ENCODE peak calls at places on chromosomes 4 and X, in seven cellular contexts. One of them, this sample, is unnamed.

GRCh38 chr4:139282375-139283075 is 2.5 kb upstream of the MGARP start:
- DNase-seq in putamen: no peak
- DNase-seq in activated CD8-positive, alpha-beta memory T cell treated with anti-CD3 and anti-CD28 coated beads, Interleukin-2, amount 50 U/mL, for 48 hours: no peak
- DNase-seq in anterior cingulate cortex: no peak
- DNase-seq in A549: no peak
- DNase-seq in choroid plexus epithelial cell: peak; percentile 40
- DNase-seq in MV-4-11: no peak
- DNase-seq in this sample: no peak

GRCh38 chr4:93649828-93650227 is 178.7 kb upstream of the ATOH1 start:
- DNase-seq in choroid plexus epithelial cell: no peak
- DNase-seq in anterior cingulate cortex: no peak
- DNase-seq in A549: no peak
- DNase-seq in activated CD8-positive, alpha-beta memory T cell treated with anti-CD3 and anti-CD28 coated beads, Interleukin-2, amount 50 U/mL, for 48 hours: no peak
- DNase-seq in putamen: no peak
- DNase-seq in MV-4-11: no peak
- DNase-seq in this sample: no peak

GRCh38 chr4:103099691-103100392 is at the start of gene BDH2:
- DNase-seq in A549: peak; percentile 85
- DNase-seq in MV-4-11: peak; percentile 90
- DNase-seq in anterior cingulate cortex: no peak
- DNase-seq in activated CD8-positive, alpha-beta memory T cell treated with anti-CD3 and anti-CD28 coated beads, Interleukin-2, amount 50 U/mL, for 48 hours: no peak
- DNase-seq in choroid plexus epithelial cell: peak; percentile 99
- DNase-seq in putamen: peak; percentile 88
- DNase-seq in this sample: peak; percentile 90

GRCh38 chrX:51496501-51497291 is at the start of gene NUDT11:
- DNase-seq in anterior cingulate cortex: peak; percentile 23
- DNase-seq in activated CD8-positive, alpha-beta memory T cell treated with anti-CD3 and anti-CD28 coated beads, Interleukin-2, amount 50 U/mL, for 48 hours: peak; percentile 71
- DNase-seq in A549: peak; percentile 58
- DNase-seq in putamen: peak; percentile 14
- DNase-seq in choroid plexus epithelial cell: peak; percentile 69
- DNase-seq in MV-4-11: no peak
- DNase-seq in this sample: peak; percentile 45

GRCh38 chrX:136269921-136270320 is 18.7 kb upstream of the MAP7D3 start:
- DNase-seq in activated CD8-positive, alpha-beta memory T cell treated with anti-CD3 and anti-CD28 coated beads, Interleukin-2, amount 50 U/mL, for 48 hours: no peak
- DNase-seq in MV-4-11: no peak
- DNase-seq in choroid plexus epithelial cell: no peak
- DNase-seq in A549: no peak
- DNase-seq in putamen: no peak
- DNase-seq in anterior cingulate cortex: no peak
- DNase-seq in this sample: no peak

GRCh38 chr4:147360301-147360700 is 120.6 kb upstream of the EDNRA start:
- DNase-seq in MV-4-11: no peak
- DNase-seq in activated CD8-positive, alpha-beta memory T cell treated with anti-CD3 and anti-CD28 coated beads, Interleukin-2, amount 50 U/mL, for 48 hours: no peak
- DNase-seq in anterior cingulate cortex: no peak
- DNase-seq in A549: no peak
- DNase-seq in putamen: peak; percentile 57
- DNase-seq in choroid plexus epithelial cell: peak; percentile 96
- DNase-seq in this sample: no peak

GRCh38 chr4:8391972-8392371 is 48.6 kb downstream of the ACOX3 start:
- DNase-seq in MV-4-11: peak; percentile 4
- DNase-seq in activated CD8-positive, alpha-beta memory T cell treated with anti-CD3 and anti-CD28 coated beads, Interleukin-2, amount 50 U/mL, for 48 hours: no peak
- DNase-seq in choroid plexus epithelial cell: peak; percentile 97
- DNase-seq in A549: no peak
- DNase-seq in putamen: peak; percentile 74
- DNase-seq in anterior cingulate cortex: peak; percentile 16
- DNase-seq in this sample: peak; percentile 79

GRCh38 chr4:48939785-48940184 is 33.2 kb upstream of the OCIAD2 start:
- DNase-seq in choroid plexus epithelial cell: peak; percentile 88
- DNase-seq in putamen: no peak
- DNase-seq in MV-4-11: no peak
- DNase-seq in activated CD8-positive, alpha-beta memory T cell treated with anti-CD3 and anti-CD28 coated beads, Interleukin-2, amount 50 U/mL, for 48 hours: no peak
- DNase-seq in A549: peak; percentile 45
- DNase-seq in anterior cingulate cortex: no peak
- DNase-seq in this sample: no peak

GRCh38 chr4:84647307-84647884 is 64.5 kb downstream of the CDS1 start:
- DNase-seq in putamen: no peak
- DNase-seq in anterior cingulate cortex: no peak
- DNase-seq in MV-4-11: peak; percentile 27
- DNase-seq in choroid plexus epithelial cell: peak; percentile 84
- DNase-seq in A549: no peak
- DNase-seq in activated CD8-positive, alpha-beta memory T cell treated with anti-CD3 and anti-CD28 coated beads, Interleukin-2, amount 50 U/mL, for 48 hours: no peak
- DNase-seq in this sample: peak; percentile 10

GRCh38 chr4:24174622-24175021 is 284.8 kb upstream of the PPARGC1A start:
- DNase-seq in MV-4-11: no peak
- DNase-seq in anterior cingulate cortex: no peak
- DNase-seq in putamen: no peak
- DNase-seq in activated CD8-positive, alpha-beta memory T cell treated with anti-CD3 and anti-CD28 coated beads, Interleukin-2, amount 50 U/mL, for 48 hours: no peak
- DNase-seq in A549: no peak
- DNase-seq in choroid plexus epithelial cell: no peak
- DNase-seq in this sample: no peak

GRCh38 chrX:42714981-42715688 is 62.8 kb downstream of the PPP1R2C start:
- DNase-seq in choroid plexus epithelial cell: peak; percentile 12
- DNase-seq in anterior cingulate cortex: peak; percentile 10
- DNase-seq in MV-4-11: no peak
- DNase-seq in putamen: peak; percentile 74
- DNase-seq in A549: peak; percentile 36
- DNase-seq in activated CD8-positive, alpha-beta memory T cell treated with anti-CD3 and anti-CD28 coated beads, Interleukin-2, amount 50 U/mL, for 48 hours: peak; percentile 51
- DNase-seq in this sample: peak; percentile 86

GRCh38 chr4:182955411-182955810 is 38.2 kb upstream of the DCTD start:
- DNase-seq in choroid plexus epithelial cell: peak; percentile 13
- DNase-seq in MV-4-11: no peak
- DNase-seq in putamen: no peak
- DNase-seq in A549: no peak
- DNase-seq in activated CD8-positive, alpha-beta memory T cell treated with anti-CD3 and anti-CD28 coated beads, Interleukin-2, amount 50 U/mL, for 48 hours: no peak
- DNase-seq in anterior cingulate cortex: no peak
- DNase-seq in this sample: no peak

GRCh38 chrX:38112566-38112965 is 106.2 kb downstream of the SYTL5 start:
- DNase-seq in choroid plexus epithelial cell: no peak
- DNase-seq in putamen: no peak
- DNase-seq in activated CD8-positive, alpha-beta memory T cell treated with anti-CD3 and anti-CD28 coated beads, Interleukin-2, amount 50 U/mL, for 48 hours: no peak
- DNase-seq in MV-4-11: no peak
- DNase-seq in anterior cingulate cortex: no peak
- DNase-seq in A549: no peak
- DNase-seq in this sample: no peak

GRCh38 chr4:182478475-182478874 is 235.3 kb downstream of the TENM3 start:
- DNase-seq in putamen: peak; percentile 25
- DNase-seq in activated CD8-positive, alpha-beta memory T cell treated with anti-CD3 and anti-CD28 coated beads, Interleukin-2, amount 50 U/mL, for 48 hours: no peak
- DNase-seq in MV-4-11: peak; percentile 19
- DNase-seq in A549: peak; percentile 13
- DNase-seq in anterior cingulate cortex: no peak
- DNase-seq in choroid plexus epithelial cell: peak; percentile 72
- DNase-seq in this sample: no peak

GRCh38 chr4:92021788-92022187 is 282.0 kb upstream of the GRID2 start:
- DNase-seq in activated CD8-positive, alpha-beta memory T cell treated with anti-CD3 and anti-CD28 coated beads, Interleukin-2, amount 50 U/mL, for 48 hours: no peak
- DNase-seq in A549: no peak
- DNase-seq in putamen: no peak
- DNase-seq in MV-4-11: no peak
- DNase-seq in anterior cingulate cortex: no peak
- DNase-seq in choroid plexus epithelial cell: no peak
- DNase-seq in this sample: no peak

GRCh38 chrX:55088795-55089489 is at the start of gene PAGE2:
- DNase-seq in activated CD8-positive, alpha-beta memory T cell treated with anti-CD3 and anti-CD28 coated beads, Interleukin-2, amount 50 U/mL, for 48 hours: no peak
- DNase-seq in A549: no peak
- DNase-seq in anterior cingulate cortex: no peak
- DNase-seq in MV-4-11: no peak
- DNase-seq in choroid plexus epithelial cell: no peak
- DNase-seq in putamen: no peak
- DNase-seq in this sample: no peak

GRCh38 chrX:115350696-115351408 is 61.3 kb downstream of the LUZP4 start:
- DNase-seq in anterior cingulate cortex: no peak
- DNase-seq in A549: no peak
- DNase-seq in choroid plexus epithelial cell: no peak
- DNase-seq in MV-4-11: no peak
- DNase-seq in activated CD8-positive, alpha-beta memory T cell treated with anti-CD3 and anti-CD28 coated beads, Interleukin-2, amount 50 U/mL, for 48 hours: no peak
- DNase-seq in putamen: no peak
- DNase-seq in this sample: no peak

GRCh38 chr4:127788517-127788916 is 6.4 kb downstream of the HSPA4L start:
- DNase-seq in activated CD8-positive, alpha-beta memory T cell treated with anti-CD3 and anti-CD28 coated beads, Interleukin-2, amount 50 U/mL, for 48 hours: no peak
- DNase-seq in choroid plexus epithelial cell: peak; percentile 9
- DNase-seq in A549: peak; percentile 14
- DNase-seq in MV-4-11: peak; percentile 12
- DNase-seq in anterior cingulate cortex: no peak
- DNase-seq in putamen: no peak
- DNase-seq in this sample: no peak

GRCh38 chrX:25069209-25069608 is 53.4 kb upstream of the ARX start:
- DNase-seq in A549: no peak
- DNase-seq in choroid plexus epithelial cell: no peak
- DNase-seq in MV-4-11: no peak
- DNase-seq in putamen: no peak
- DNase-seq in anterior cingulate cortex: no peak
- DNase-seq in activated CD8-positive, alpha-beta memory T cell treated with anti-CD3 and anti-CD28 coated beads, Interleukin-2, amount 50 U/mL, for 48 hours: no peak
- DNase-seq in this sample: no peak

GRCh38 chr4:83112239-83112638 is 2.3 kb downstream of the PLAC8 start:
- DNase-seq in putamen: no peak
- DNase-seq in MV-4-11: peak; percentile 94
- DNase-seq in anterior cingulate cortex: no peak
- DNase-seq in A549: no peak
- DNase-seq in activated CD8-positive, alpha-beta memory T cell treated with anti-CD3 and anti-CD28 coated beads, Interleukin-2, amount 50 U/mL, for 48 hours: no peak
- DNase-seq in choroid plexus epithelial cell: no peak
- DNase-seq in this sample: peak; percentile 15

GRCh38 chrX:118350221-118350620 is 4.3 kb downstream of the WDR44 start:
- DNase-seq in anterior cingulate cortex: no peak
- DNase-seq in MV-4-11: peak; percentile 63
- DNase-seq in A549: no peak
- DNase-seq in putamen: no peak
- DNase-seq in choroid plexus epithelial cell: peak; percentile 42
- DNase-seq in activated CD8-positive, alpha-beta memory T cell treated with anti-CD3 and anti-CD28 coated beads, Interleukin-2, amount 50 U/mL, for 48 hours: no peak
- DNase-seq in this sample: no peak

GRCh38 chr4:6180841-6181631 is 19.3 kb downstream of the JAKMIP1 start:
- DNase-seq in A549: no peak
- DNase-seq in MV-4-11: no peak
- DNase-seq in choroid plexus epithelial cell: no peak
- DNase-seq in putamen: no peak
- DNase-seq in activated CD8-positive, alpha-beta memory T cell treated with anti-CD3 and anti-CD28 coated beads, Interleukin-2, amount 50 U/mL, for 48 hours: peak; percentile 64
- DNase-seq in anterior cingulate cortex: no peak
- DNase-seq in this sample: no peak

GRCh38 chr4:186727977-186728519 is 4.4 kb upstream of the FAT1 start:
- DNase-seq in putamen: no peak
- DNase-seq in MV-4-11: no peak
- DNase-seq in anterior cingulate cortex: no peak
- DNase-seq in choroid plexus epithelial cell: peak; percentile 47
- DNase-seq in A549: peak; percentile 72
- DNase-seq in activated CD8-positive, alpha-beta memory T cell treated with anti-CD3 and anti-CD28 coated beads, Interleukin-2, amount 50 U/mL, for 48 hours: no peak
- DNase-seq in this sample: no peak

GRCh38 chr4:22237155-22237751 is 278.6 kb downstream of the ADGRA3 start:
- DNase-seq in anterior cingulate cortex: no peak
- DNase-seq in MV-4-11: no peak
- DNase-seq in activated CD8-positive, alpha-beta memory T cell treated with anti-CD3 and anti-CD28 coated beads, Interleukin-2, amount 50 U/mL, for 48 hours: peak; percentile 78
- DNase-seq in putamen: peak; percentile 9
- DNase-seq in A549: peak; percentile 13
- DNase-seq in choroid plexus epithelial cell: no peak
- DNase-seq in this sample: peak; percentile 5

GRCh38 chr4:89949782-89950387 is 55.2 kb downstream of the MMRN1 start:
- DNase-seq in A549: peak; percentile 17
- DNase-seq in anterior cingulate cortex: no peak
- DNase-seq in putamen: no peak
- DNase-seq in activated CD8-positive, alpha-beta memory T cell treated with anti-CD3 and anti-CD28 coated beads, Interleukin-2, amount 50 U/mL, for 48 hours: no peak
- DNase-seq in MV-4-11: no peak
- DNase-seq in choroid plexus epithelial cell: peak; percentile 6
- DNase-seq in this sample: no peak

GRCh38 chr4:35250771-35251170 is 993.5 kb downstream of the ARAP2 start:
- DNase-seq in activated CD8-positive, alpha-beta memory T cell treated with anti-CD3 and anti-CD28 coated beads, Interleukin-2, amount 50 U/mL, for 48 hours: no peak
- DNase-seq in A549: no peak
- DNase-seq in putamen: no peak
- DNase-seq in anterior cingulate cortex: no peak
- DNase-seq in MV-4-11: no peak
- DNase-seq in choroid plexus epithelial cell: peak; percentile 4
- DNase-seq in this sample: no peak

GRCh38 chr4:44446801-44447562 is 1.6 kb downstream of the KCTD8 start:
- DNase-seq in anterior cingulate cortex: no peak
- DNase-seq in MV-4-11: no peak
- DNase-seq in activated CD8-positive, alpha-beta memory T cell treated with anti-CD3 and anti-CD28 coated beads, Interleukin-2, amount 50 U/mL, for 48 hours: no peak
- DNase-seq in choroid plexus epithelial cell: no peak
- DNase-seq in A549: no peak
- DNase-seq in putamen: no peak
- DNase-seq in this sample: no peak

GRCh38 chr4:183837222-183837621 is 67.9 kb upstream of the STOX2 start:
- DNase-seq in anterior cingulate cortex: no peak
- DNase-seq in activated CD8-positive, alpha-beta memory T cell treated with anti-CD3 and anti-CD28 coated beads, Interleukin-2, amount 50 U/mL, for 48 hours: no peak
- DNase-seq in choroid plexus epithelial cell: no peak
- DNase-seq in putamen: no peak
- DNase-seq in MV-4-11: no peak
- DNase-seq in A549: no peak
- DNase-seq in this sample: no peak

GRCh38 chr4:40276541-40276940 is 58.6 kb upstream of the CHRNA9 start:
- DNase-seq in activated CD8-positive, alpha-beta memory T cell treated with anti-CD3 and anti-CD28 coated beads, Interleukin-2, amount 50 U/mL, for 48 hours: no peak
- DNase-seq in choroid plexus epithelial cell: no peak
- DNase-seq in MV-4-11: peak; percentile 17
- DNase-seq in A549: no peak
- DNase-seq in anterior cingulate cortex: no peak
- DNase-seq in putamen: no peak
- DNase-seq in this sample: no peak

GRCh38 chr4:139144161-139144859 is 32.7 kb downstream of the ELF2 start:
- DNase-seq in A549: no peak
- DNase-seq in choroid plexus epithelial cell: peak; percentile 71
- DNase-seq in putamen: peak; percentile 11
- DNase-seq in activated CD8-positive, alpha-beta memory T cell treated with anti-CD3 and anti-CD28 coated beads, Interleukin-2, amount 50 U/mL, for 48 hours: no peak
- DNase-seq in anterior cingulate cortex: no peak
- DNase-seq in MV-4-11: peak; percentile 79
- DNase-seq in this sample: peak; percentile 35

GRCh38 chr4:100294356-100294755 is 104.1 kb upstream of the DDIT4L start:
- DNase-seq in activated CD8-positive, alpha-beta memory T cell treated with anti-CD3 and anti-CD28 coated beads, Interleukin-2, amount 50 U/mL, for 48 hours: no peak
- DNase-seq in A549: no peak
- DNase-seq in anterior cingulate cortex: no peak
- DNase-seq in choroid plexus epithelial cell: peak; percentile 35
- DNase-seq in MV-4-11: no peak
- DNase-seq in putamen: no peak
- DNase-seq in this sample: no peak

GRCh38 chr4:152785639-152786517 is 6.1 kb downstream of the ARFIP1 start:
- DNase-seq in activated CD8-positive, alpha-beta memory T cell treated with anti-CD3 and anti-CD28 coated beads, Interleukin-2, amount 50 U/mL, for 48 hours: no peak
- DNase-seq in choroid plexus epithelial cell: no peak
- DNase-seq in anterior cingulate cortex: no peak
- DNase-seq in MV-4-11: peak; percentile 62
- DNase-seq in putamen: no peak
- DNase-seq in A549: no peak
- DNase-seq in this sample: no peak

This sample was measured in Ammon's horn.